ENCODE peak calls at places on chromosomes 16 and 17, in five cellular contexts. One of them, this sample, is unnamed.
A peak's percentile ranks its signal among the peaks of the same experiment; 100 is the strongest.

GRCh38 chr17:15262291-15263205 is 2.6 kb downstream of the PMP22 start:
- DNase-seq in AG04450: peak; percentile 73
- DNase-seq in CD8-positive, alpha-beta T cell: no peak
- DNase-seq in cardiac fibroblast: peak; percentile 89
- DNase-seq in psoas muscle: peak; percentile 92
- DNase-seq in this sample: peak; percentile 27

GRCh38 chr16:86334062-86334461 is 176.3 kb upstream of the FOXF1 start:
- DNase-seq in AG04450: no peak
- DNase-seq in CD8-positive, alpha-beta T cell: no peak
- DNase-seq in cardiac fibroblast: no peak
- DNase-seq in psoas muscle: no peak
- DNase-seq in this sample: no peak

GRCh38 chr17:82952019-82952418 is 112.2 kb upstream of the ZNF750 start:
- DNase-seq in AG04450: no peak
- DNase-seq in CD8-positive, alpha-beta T cell: no peak
- DNase-seq in cardiac fibroblast: no peak
- DNase-seq in psoas muscle: peak; percentile 5
- DNase-seq in this sample: no peak

GRCh38 chr17:11996722-11997146 is 541 bp downstream of the ZNF18 start:
- DNase-seq in AG04450: no peak
- DNase-seq in CD8-positive, alpha-beta T cell: peak; percentile 22
- DNase-seq in cardiac fibroblast: peak; percentile 50
- DNase-seq in psoas muscle: no peak
- DNase-seq in this sample: no peak

GRCh38 chr16:63618896-63619295 is 1503.0 kb downstream of the CDH11 start:
- DNase-seq in AG04450: no peak
- DNase-seq in CD8-positive, alpha-beta T cell: no peak
- DNase-seq in cardiac fibroblast: no peak
- DNase-seq in psoas muscle: no peak
- DNase-seq in this sample: no peak

GRCh38 chr17:41278176-41278955 is 2.9 kb downstream of the KRTAP9-7 start:
- DNase-seq in AG04450: no peak
- DNase-seq in CD8-positive, alpha-beta T cell: no peak
- DNase-seq in cardiac fibroblast: no peak
- DNase-seq in psoas muscle: no peak
- DNase-seq in this sample: no peak

GRCh38 chr17:27546624-27547300 is 84.2 kb upstream of the LGALS9 start:
- DNase-seq in AG04450: no peak
- DNase-seq in CD8-positive, alpha-beta T cell: no peak
- DNase-seq in cardiac fibroblast: peak; percentile 43
- DNase-seq in psoas muscle: no peak
- DNase-seq in this sample: no peak

GRCh38 chr17:78355701-78356100 is 4.2 kb downstream of the SOCS3 start:
- DNase-seq in AG04450: no peak
- DNase-seq in CD8-positive, alpha-beta T cell: no peak
- DNase-seq in cardiac fibroblast: no peak
- DNase-seq in psoas muscle: no peak
- DNase-seq in this sample: no peak

GRCh38 chr16:1037023-1037933 is 35.3 kb upstream of the SSTR5 start:
- DNase-seq in AG04450: no peak
- DNase-seq in CD8-positive, alpha-beta T cell: no peak
- DNase-seq in cardiac fibroblast: peak; percentile 18
- DNase-seq in psoas muscle: no peak
- DNase-seq in this sample: no peak

GRCh38 chr16:11136600-11136999 is 119.4 kb downstream of the SOCS1 start:
- DNase-seq in AG04450: no peak
- DNase-seq in CD8-positive, alpha-beta T cell: no peak
- DNase-seq in cardiac fibroblast: peak; percentile 55
- DNase-seq in psoas muscle: peak; percentile 46
- DNase-seq in this sample: no peak

GRCh38 chr17:40311575-40311974 is 2.6 kb downstream of the RARA start:
- DNase-seq in AG04450: no peak
- DNase-seq in CD8-positive, alpha-beta T cell: no peak
- DNase-seq in cardiac fibroblast: no peak
- DNase-seq in psoas muscle: peak; percentile 78
- DNase-seq in this sample: no peak

GRCh38 chr17:48612456-48612853 is 1.6 kb upstream of the HOXB7 start:
- DNase-seq in AG04450: no peak
- DNase-seq in CD8-positive, alpha-beta T cell: no peak
- DNase-seq in cardiac fibroblast: no peak
- DNase-seq in psoas muscle: no peak
- DNase-seq in this sample: no peak

GRCh38 chr17:55811536-55811935 is 60.7 kb downstream of the PCTP start:
- DNase-seq in AG04450: no peak
- DNase-seq in CD8-positive, alpha-beta T cell: no peak
- DNase-seq in cardiac fibroblast: peak; percentile 2
- DNase-seq in psoas muscle: peak; percentile 23
- DNase-seq in this sample: no peak

GRCh38 chr17:1562178-1562643 is 381 bp downstream of the PITPNA start:
- DNase-seq in AG04450: no peak
- DNase-seq in CD8-positive, alpha-beta T cell: peak; percentile 7
- DNase-seq in cardiac fibroblast: peak; percentile 30
- DNase-seq in psoas muscle: peak; percentile 67
- DNase-seq in this sample: peak; percentile 33

GRCh38 chr17:51510940-51511339 is 250.6 kb downstream of the UTP18 start:
- DNase-seq in AG04450: no peak
- DNase-seq in CD8-positive, alpha-beta T cell: no peak
- DNase-seq in cardiac fibroblast: no peak
- DNase-seq in psoas muscle: no peak
- DNase-seq in this sample: no peak

GRCh38 chr16:50742521-50743150 is 750 bp downstream of the CYLD start:
- DNase-seq in AG04450: no peak
- DNase-seq in CD8-positive, alpha-beta T cell: no peak
- DNase-seq in cardiac fibroblast: peak; percentile 58
- DNase-seq in psoas muscle: peak; percentile 27
- DNase-seq in this sample: no peak

GRCh38 chr17:4940625-4941021 is 555 bp downstream of the RNF167 start:
- DNase-seq in AG04450: no peak
- DNase-seq in CD8-positive, alpha-beta T cell: peak; percentile 31
- DNase-seq in cardiac fibroblast: no peak
- DNase-seq in psoas muscle: no peak
- DNase-seq in this sample: no peak

GRCh38 chr16:1734816-1735215 is 28.8 kb downstream of the MAPK8IP3 start:
- DNase-seq in AG04450: no peak
- DNase-seq in CD8-positive, alpha-beta T cell: no peak
- DNase-seq in cardiac fibroblast: no peak
- DNase-seq in psoas muscle: no peak
- DNase-seq in this sample: no peak

GRCh38 chr16:81945665-81946064 is 65.6 kb downstream of the SDR42E1 start:
- DNase-seq in AG04450: no peak
- DNase-seq in CD8-positive, alpha-beta T cell: no peak
- DNase-seq in cardiac fibroblast: peak; percentile 56
- DNase-seq in psoas muscle: no peak
- DNase-seq in this sample: no peak

GRCh38 chr17:47884905-47885735 is 10.9 kb upstream of the SP2 start:
- DNase-seq in AG04450: no peak
- DNase-seq in CD8-positive, alpha-beta T cell: no peak
- DNase-seq in cardiac fibroblast: no peak
- DNase-seq in psoas muscle: no peak
- DNase-seq in this sample: no peak

GRCh38 chr17:50423553-50424159 is 2.4 kb upstream of the ACSF2 start:
- DNase-seq in AG04450: peak; percentile 72
- DNase-seq in CD8-positive, alpha-beta T cell: no peak
- DNase-seq in cardiac fibroblast: peak; percentile 89
- DNase-seq in psoas muscle: peak; percentile 28
- DNase-seq in this sample: no peak

GRCh38 chr17:49588312-49588711 is 12.6 kb downstream of the NXPH3 start:
- DNase-seq in AG04450: no peak
- DNase-seq in CD8-positive, alpha-beta T cell: no peak
- DNase-seq in cardiac fibroblast: no peak
- DNase-seq in psoas muscle: no peak
- DNase-seq in this sample: no peak

GRCh38 chr17:45292696-45293412 is 24.0 kb downstream of the MAP3K14 start:
- DNase-seq in AG04450: no peak
- DNase-seq in CD8-positive, alpha-beta T cell: no peak
- DNase-seq in cardiac fibroblast: no peak
- DNase-seq in psoas muscle: no peak
- DNase-seq in this sample: no peak

GRCh38 chr17:21353326-21354010 is 22.7 kb upstream of the KCNJ12 start:
- DNase-seq in AG04450: no peak
- DNase-seq in CD8-positive, alpha-beta T cell: no peak
- DNase-seq in cardiac fibroblast: peak; percentile 48
- DNase-seq in psoas muscle: no peak
- DNase-seq in this sample: no peak

GRCh38 chr16:4894276-4895150 is 42.4 kb downstream of the PPL start:
- DNase-seq in AG04450: no peak
- DNase-seq in CD8-positive, alpha-beta T cell: no peak
- DNase-seq in cardiac fibroblast: no peak
- DNase-seq in psoas muscle: no peak
- DNase-seq in this sample: no peak

GRCh38 chr17:50352072-50352692 is 6.3 kb downstream of the XYLT2 start:
- DNase-seq in AG04450: no peak
- DNase-seq in CD8-positive, alpha-beta T cell: no peak
- DNase-seq in cardiac fibroblast: no peak
- DNase-seq in psoas muscle: no peak
- DNase-seq in this sample: no peak

GRCh38 chr16:75952124-75952523 is 225.8 kb upstream of the CPHXL start:
- DNase-seq in AG04450: no peak
- DNase-seq in CD8-positive, alpha-beta T cell: no peak
- DNase-seq in cardiac fibroblast: no peak
- DNase-seq in psoas muscle: no peak
- DNase-seq in this sample: no peak

GRCh38 chr16:75957870-75958269 is 231.6 kb upstream of the CPHXL start:
- DNase-seq in AG04450: no peak
- DNase-seq in CD8-positive, alpha-beta T cell: no peak
- DNase-seq in cardiac fibroblast: no peak
- DNase-seq in psoas muscle: no peak
- DNase-seq in this sample: no peak
- TF ChIP-seq CTCF in AG04450: no peak
- TF ChIP-seq CTCF in CD8-positive, alpha-beta T cell: no peak
- TF ChIP-seq CTCF in cardiac fibroblast: no peak
- TF ChIP-seq CTCF in psoas muscle: no peak
- TF ChIP-seq CTCF in this sample: no peak

GRCh38 chr17:76943781-76944213 is 75.6 kb downstream of the MGAT5B start:
- DNase-seq in AG04450: no peak
- DNase-seq in CD8-positive, alpha-beta T cell: no peak
- DNase-seq in cardiac fibroblast: no peak
- DNase-seq in psoas muscle: no peak
- DNase-seq in this sample: no peak

GRCh38 chr17:76940293-76940692 is 72.1 kb downstream of the MGAT5B start:
- DNase-seq in AG04450: no peak
- DNase-seq in CD8-positive, alpha-beta T cell: no peak
- DNase-seq in cardiac fibroblast: no peak
- DNase-seq in psoas muscle: no peak
- DNase-seq in this sample: no peak

GRCh38 chr17:76943202-76943601 is 75.0 kb downstream of the MGAT5B start:
- DNase-seq in AG04450: no peak
- DNase-seq in CD8-positive, alpha-beta T cell: no peak
- DNase-seq in cardiac fibroblast: no peak
- DNase-seq in psoas muscle: no peak
- DNase-seq in this sample: no peak

GRCh38 chr17:76938009-76938408 is 69.8 kb downstream of the MGAT5B start:
- DNase-seq in AG04450: no peak
- DNase-seq in CD8-positive, alpha-beta T cell: no peak
- DNase-seq in cardiac fibroblast: no peak
- DNase-seq in psoas muscle: no peak
- DNase-seq in this sample: no peak

DNA sequence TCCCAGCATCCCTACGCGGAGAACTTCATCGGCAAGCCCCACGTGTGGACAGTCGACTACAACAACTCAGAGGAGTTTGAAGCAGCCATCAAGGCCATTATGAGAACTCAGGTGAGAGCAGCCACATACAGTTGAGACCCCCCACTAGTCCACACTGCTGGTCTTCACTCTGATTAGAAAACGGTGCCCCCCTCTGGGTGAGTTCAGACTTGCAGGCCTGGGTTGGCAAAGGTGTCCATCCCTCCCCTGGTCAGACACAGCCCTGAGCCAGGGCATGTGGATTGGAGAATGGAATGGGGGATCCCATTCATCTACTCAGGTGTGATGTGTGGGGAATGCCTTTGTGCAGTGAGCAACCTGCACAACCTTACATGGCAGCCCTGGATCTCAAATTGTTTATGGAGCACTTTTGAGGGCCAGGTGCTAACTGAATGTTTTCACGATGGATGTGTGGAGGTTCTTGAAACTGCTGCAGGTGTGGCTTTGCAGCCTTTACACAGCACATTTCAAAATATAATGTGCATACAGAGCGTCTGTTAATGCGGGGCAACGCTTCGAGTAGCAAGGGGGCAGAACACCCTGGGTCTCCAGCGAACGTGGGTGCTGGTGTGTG is 72.6 kb downstream of the MGAT5B start:
- DNase-seq in AG04450: no peak
- DNase-seq in CD8-positive, alpha-beta T cell: no peak
- DNase-seq in cardiac fibroblast: no peak
- DNase-seq in psoas muscle: no peak
- DNase-seq in this sample: no peak
- TF ChIP-seq CTCF in AG04450: peak; percentile 12
- TF ChIP-seq CTCF in CD8-positive, alpha-beta T cell: no peak
- TF ChIP-seq CTCF in cardiac fibroblast: peak; percentile 10
- TF ChIP-seq CTCF in psoas muscle: no peak
- TF ChIP-seq CTCF in this sample: no peak

DNA sequence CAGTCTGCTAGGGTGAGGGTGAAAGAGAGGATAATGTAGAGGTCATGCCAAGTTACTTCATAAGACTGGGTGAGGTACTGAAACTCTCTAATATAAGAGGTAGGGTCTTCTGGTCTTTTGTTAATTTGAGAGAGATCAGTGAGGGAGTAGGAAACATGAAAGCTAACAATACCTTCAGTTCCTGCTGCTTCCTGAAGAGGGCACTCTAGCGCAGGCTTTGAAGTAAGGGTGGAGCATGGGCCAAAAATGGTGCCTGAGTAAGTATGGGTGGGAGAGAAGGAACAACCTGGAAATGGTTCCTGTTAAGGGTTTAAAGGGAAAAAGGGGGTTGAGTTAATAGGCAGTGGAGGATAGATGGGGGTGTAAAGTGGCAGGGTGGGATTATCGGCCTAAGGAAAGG is 2449.5 kb downstream of the TP53TG3F start:
- DNase-seq in AG04450: no peak
- DNase-seq in CD8-positive, alpha-beta T cell: no peak
- DNase-seq in cardiac fibroblast: no peak
- DNase-seq in psoas muscle: no peak
- DNase-seq in this sample: no peak
- TF ChIP-seq CTCF in AG04450: no peak
- TF ChIP-seq CTCF in CD8-positive, alpha-beta T cell: no peak
- TF ChIP-seq CTCF in cardiac fibroblast: no peak
- TF ChIP-seq CTCF in psoas muscle: no peak
- TF ChIP-seq CTCF in this sample: no peak

DNA sequence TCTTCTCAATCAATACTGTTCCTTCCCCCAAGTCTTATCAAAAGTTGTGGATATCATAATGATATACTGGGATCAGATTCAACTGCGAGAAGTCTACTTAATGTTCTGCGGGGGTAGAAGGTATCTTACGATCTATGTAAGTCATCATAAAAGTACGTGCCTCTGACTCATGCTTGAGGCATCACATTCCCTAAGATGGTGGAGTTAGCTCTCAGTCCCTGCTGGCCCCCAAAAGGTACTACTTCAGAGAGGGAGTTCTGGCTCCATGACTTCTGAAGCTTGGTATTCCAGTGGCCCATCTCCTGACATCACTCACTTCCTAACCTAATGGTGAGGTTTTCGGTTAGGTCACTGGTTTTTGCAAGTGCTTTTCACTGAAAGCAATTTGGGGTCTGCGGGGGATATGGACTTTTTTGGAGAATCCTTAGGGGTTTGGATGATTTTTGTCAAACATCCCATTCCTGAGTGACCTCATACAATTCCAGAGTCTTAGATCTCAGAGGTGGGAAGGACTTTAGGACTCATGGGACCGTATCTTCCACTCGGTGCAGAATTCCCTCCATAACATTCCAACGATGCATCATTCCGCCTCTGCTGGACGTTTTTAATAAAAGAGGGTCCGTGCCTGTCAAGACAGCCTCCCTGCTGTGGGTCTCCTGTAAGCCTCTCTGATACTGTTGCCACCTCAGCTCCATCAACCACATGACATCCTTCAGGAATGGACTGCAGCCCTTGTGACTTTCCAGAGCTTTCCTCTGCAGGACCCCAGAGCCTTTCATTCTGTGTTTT is 74.3 kb downstream of the DYNLRB2 start:
- DNase-seq in AG04450: peak; percentile 71
- DNase-seq in CD8-positive, alpha-beta T cell: no peak
- DNase-seq in cardiac fibroblast: peak; percentile 95
- DNase-seq in psoas muscle: no peak
- DNase-seq in this sample: no peak
- TF ChIP-seq CTCF in AG04450: peak; percentile 36
- TF ChIP-seq CTCF in CD8-positive, alpha-beta T cell: no peak
- TF ChIP-seq CTCF in cardiac fibroblast: peak; percentile 46
- TF ChIP-seq CTCF in psoas muscle: no peak
- TF ChIP-seq CTCF in this sample: no peak